ENCODE peak calls at places on chromosomes 5 and 9, in four cellular contexts. One of them, this sample, is unnamed.

GRCh38 chr9:36575411-36575882 is 2.8 kb downstream of the MELK start:
- DNase-seq in HepG2: no peak
- DNase-seq in K562: no peak
- DNase-seq in H1: no peak
- DNase-seq in this sample: no peak

GRCh38 chr5:98977723-98978122 is 48.9 kb upstream of the CHD1 start:
- DNase-seq in HepG2: no peak
- DNase-seq in K562: no peak
- DNase-seq in H1: no peak
- DNase-seq in this sample: no peak

GRCh38 chr9:37715991-37716505 is 37.6 kb upstream of the TRMT10B start:
- DNase-seq in HepG2: no peak
- DNase-seq in K562: no peak
- DNase-seq in H1: no peak
- DNase-seq in this sample: no peak

GRCh38 chr9:113798062-113799030 is 77.8 kb upstream of the ZNF618 start:
- DNase-seq in HepG2: no peak
- DNase-seq in K562: no peak
- DNase-seq in H1: peak
- DNase-seq in this sample: no peak

GRCh38 chr5:179974946-179975712 is 67.4 kb upstream of the TBC1D9B start:
- DNase-seq in HepG2: peak
- DNase-seq in K562: peak
- DNase-seq in H1: peak
- DNase-seq in this sample: peak

GRCh38 chr9:34253460-34253837 is 74.6 kb downstream of the UBAP1 start:
- DNase-seq in HepG2: no peak
- DNase-seq in K562: no peak
- DNase-seq in H1: no peak
- DNase-seq in this sample: no peak

GRCh38 chr5:39214912-39215709 is 4.3 kb downstream of the FYB1 start:
- DNase-seq in HepG2: no peak
- DNase-seq in K562: no peak
- DNase-seq in H1: no peak
- DNase-seq in this sample: no peak

GRCh38 chr5:107968998-107969397 is 298.3 kb upstream of the EFNA5 start:
- DNase-seq in HepG2: no peak
- DNase-seq in K562: no peak
- DNase-seq in H1: no peak
- DNase-seq in this sample: no peak

GRCh38 chr5:142063878-142064331 is 44.7 kb upstream of the NDFIP1 start:
- DNase-seq in HepG2: peak
- DNase-seq in K562: no peak
- DNase-seq in H1: peak
- DNase-seq in this sample: no peak

GRCh38 chr9:68947015-68947414 is 66.9 kb downstream of the PRKACG start:
- DNase-seq in HepG2: no peak
- DNase-seq in K562: no peak
- DNase-seq in H1: peak
- DNase-seq in this sample: no peak

GRCh38 chr9:17744786-17745185 is 165.9 kb downstream of the SH3GL2 start:
- DNase-seq in HepG2: no peak
- DNase-seq in K562: no peak
- DNase-seq in H1: no peak
- DNase-seq in this sample: no peak

GRCh38 chr9:97567182-97567893 is 65.8 kb downstream of the TSTD2 start:
- DNase-seq in HepG2: no peak
- DNase-seq in K562: no peak
- DNase-seq in H1: peak
- DNase-seq in this sample: no peak

GRCh38 chr9:97565262-97565661 is 63.8 kb downstream of the TMOD1 start:
- DNase-seq in HepG2: no peak
- DNase-seq in K562: no peak
- DNase-seq in H1: no peak
- DNase-seq in this sample: no peak

GRCh38 chr9:97562542-97562941 is 61.1 kb downstream of the TMOD1 start:
- DNase-seq in HepG2: no peak
- DNase-seq in K562: no peak
- DNase-seq in H1: no peak
- DNase-seq in this sample: no peak

GRCh38 chr9:97563458-97564135 is 62.1 kb downstream of the TMOD1 start:
- DNase-seq in HepG2: no peak
- DNase-seq in K562: no peak
- DNase-seq in H1: peak
- DNase-seq in this sample: no peak

GRCh38 chr9:97564291-97565175 is 63.1 kb downstream of the TMOD1 start:
- DNase-seq in HepG2: no peak
- DNase-seq in K562: no peak
- DNase-seq in H1: peak
- DNase-seq in this sample: no peak
- TF ChIP-seq TAF1 in HepG2: no peak
- TF ChIP-seq TAF1 in K562: no peak
- TF ChIP-seq TAF1 in H1: no peak
- TF ChIP-seq TAF1 in this sample: no peak

GRCh38 chr5:102911973-102912372 is 156.9 kb downstream of the PAM start:
- DNase-seq in HepG2: no peak
- DNase-seq in K562: no peak
- DNase-seq in H1: no peak
- DNase-seq in this sample: no peak
- TF ChIP-seq POLR2A in HepG2: no peak
- TF ChIP-seq POLR2A in K562: no peak
- TF ChIP-seq POLR2A in H1: no peak
- TF ChIP-seq POLR2A in this sample: no peak

GRCh38 chr5:112960316-112960715 is 16.3 kb upstream of the DCP2 start:
- DNase-seq in HepG2: no peak
- DNase-seq in K562: no peak
- DNase-seq in H1: no peak
- DNase-seq in this sample: no peak

GRCh38 chr5:112958774-112959088 is 17.9 kb upstream of the DCP2 start:
- DNase-seq in HepG2: no peak
- DNase-seq in K562: no peak
- DNase-seq in H1: no peak
- DNase-seq in this sample: no peak

GRCh38 chr5:112956606-112957005 is 20.0 kb upstream of the DCP2 start:
- DNase-seq in HepG2: no peak
- DNase-seq in K562: no peak
- DNase-seq in H1: no peak
- DNase-seq in this sample: no peak

GRCh38 chr5:112957970-112958773 is 18.4 kb upstream of the DCP2 start:
- DNase-seq in HepG2: peak
- DNase-seq in K562: peak
- DNase-seq in H1: no peak
- DNase-seq in this sample: no peak

DNA sequence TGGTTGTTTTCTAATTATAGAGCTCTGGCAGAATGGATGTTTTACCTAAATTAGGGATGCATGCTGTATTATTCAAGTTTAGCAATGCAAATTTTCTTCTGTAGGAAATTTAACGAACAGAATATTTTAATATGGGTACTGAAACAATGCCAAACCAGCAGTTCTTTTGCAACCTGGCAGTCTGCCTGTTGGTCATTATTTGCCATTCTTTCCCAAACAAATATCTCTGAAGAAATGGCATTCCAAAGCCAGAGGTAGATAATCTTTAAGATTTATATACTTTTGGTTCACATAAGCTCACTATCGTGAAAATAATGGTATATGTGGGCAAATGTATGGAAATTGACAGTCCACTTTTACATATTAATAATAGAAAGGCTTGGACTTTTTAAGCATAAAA is 19.2 kb upstream of the DCP2 start:
- DNase-seq in HepG2: no peak
- DNase-seq in K562: no peak
- DNase-seq in H1: no peak
- DNase-seq in this sample: no peak
- TF ChIP-seq POLR2AphosphoS5 in HepG2: no peak
- TF ChIP-seq POLR2AphosphoS5 in K562: no peak
- TF ChIP-seq POLR2AphosphoS5 in H1: no peak
- TF ChIP-seq POLR2AphosphoS5 in this sample: no peak

DNA sequence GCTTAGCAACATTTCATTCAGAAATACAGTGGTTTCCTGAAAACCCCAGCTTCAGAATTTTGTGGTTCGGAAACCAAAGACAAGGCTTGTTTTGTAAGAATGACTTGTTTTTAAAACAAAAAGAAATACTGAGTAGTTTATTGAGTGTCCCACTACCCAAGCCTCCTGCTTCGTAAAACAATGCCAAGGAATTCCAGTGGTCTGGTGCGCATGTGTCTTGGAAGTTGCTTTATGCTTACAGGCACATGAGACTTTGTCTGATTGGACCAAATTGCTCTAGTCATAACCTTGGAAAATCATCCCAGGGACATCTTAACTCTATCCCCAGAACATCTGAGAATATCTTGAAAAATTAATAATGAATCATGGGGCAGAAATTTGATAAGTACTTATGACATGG is 77.1 kb upstream of the FST start:
- DNase-seq in HepG2: no peak
- DNase-seq in K562: no peak
- DNase-seq in H1: no peak
- DNase-seq in this sample: no peak
- TF ChIP-seq TAF1 in HepG2: no peak
- TF ChIP-seq TAF1 in K562: no peak
- TF ChIP-seq TAF1 in H1: no peak
- TF ChIP-seq TAF1 in this sample: no peak

DNA sequence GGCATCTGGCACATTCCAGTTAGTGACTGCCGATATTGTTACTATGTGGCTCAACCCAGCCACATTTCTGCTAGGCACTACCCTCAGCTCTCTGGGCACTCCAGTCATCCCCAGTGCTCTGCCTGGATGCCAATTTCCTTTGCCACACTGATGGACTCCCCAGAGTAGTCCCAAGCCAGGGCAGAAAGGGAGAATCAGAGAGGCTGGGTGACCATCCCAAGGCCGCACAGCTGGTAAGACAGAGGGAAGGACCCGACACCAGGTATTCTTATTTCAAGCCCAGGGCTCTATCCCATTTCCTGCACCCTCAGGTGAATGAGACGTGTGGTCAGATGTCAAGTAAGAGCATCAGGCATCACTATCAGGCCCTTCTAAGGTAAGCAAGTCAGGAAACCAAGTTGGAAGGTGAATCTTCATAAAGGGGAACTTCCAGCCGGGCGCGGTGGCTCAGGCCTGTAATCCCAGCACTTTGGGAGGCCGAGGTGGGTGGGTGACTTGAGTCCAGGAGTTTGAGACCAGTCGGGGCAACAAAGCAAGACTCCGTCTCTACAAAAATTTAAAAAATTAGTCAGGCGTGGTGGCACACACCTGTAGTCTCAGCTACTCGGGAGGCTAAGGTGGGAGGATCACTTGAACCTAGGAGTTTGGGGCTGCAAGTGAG is 38.6 kb downstream of the SH3PXD2B start:
- DNase-seq in HepG2: no peak
- DNase-seq in K562: no peak
- DNase-seq in H1: no peak
- DNase-seq in this sample: no peak
- TF ChIP-seq POLR2A in HepG2: no peak
- TF ChIP-seq POLR2A in K562: no peak
- TF ChIP-seq POLR2A in H1: no peak
- TF ChIP-seq POLR2A in this sample: no peak

DNA sequence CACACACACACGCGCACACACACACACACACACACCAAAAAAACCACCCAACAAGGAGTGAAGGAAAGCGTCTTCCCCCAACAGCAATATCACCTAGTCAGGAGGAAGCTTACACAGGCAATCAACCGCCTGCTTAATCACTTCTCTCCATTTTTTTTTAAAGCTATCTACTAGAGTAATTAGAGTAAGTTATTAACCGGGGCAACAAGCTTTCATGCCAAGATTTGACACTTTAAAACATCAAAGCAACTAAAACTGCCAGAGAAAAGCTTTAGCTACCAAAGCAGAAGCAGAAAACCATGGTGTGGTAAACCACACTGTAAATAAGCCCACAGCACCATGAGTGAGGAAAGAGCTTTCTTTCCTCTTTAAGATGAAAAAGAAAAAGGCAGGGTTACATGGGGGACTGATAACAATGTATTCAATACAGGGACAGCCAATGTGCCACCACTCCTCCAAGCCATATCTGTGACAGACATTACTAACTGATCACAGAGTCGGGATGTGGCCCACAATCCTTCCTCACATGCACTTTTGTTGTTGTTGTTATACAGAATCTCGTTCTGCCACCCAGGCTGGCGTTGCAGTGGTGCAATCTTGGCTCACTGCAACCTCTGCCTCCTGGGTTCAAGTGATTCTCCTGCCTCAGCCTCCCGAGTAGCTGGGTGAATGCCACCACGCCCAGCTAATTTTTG is 282.1 kb downstream of the CRB2 start:
- DNase-seq in HepG2: no peak
- DNase-seq in K562: no peak
- DNase-seq in H1: no peak
- DNase-seq in this sample: no peak
- TF ChIP-seq POLR2AphosphoS5 in HepG2: no peak
- TF ChIP-seq POLR2AphosphoS5 in K562: no peak
- TF ChIP-seq POLR2AphosphoS5 in H1: no peak
- TF ChIP-seq POLR2AphosphoS5 in this sample: no peak

GRCh38 chr5:170538970-170539586 is 35.3 kb downstream of the KCNIP1 start:
- DNase-seq in HepG2: no peak
- DNase-seq in K562: no peak
- DNase-seq in H1: no peak
- DNase-seq in this sample: no peak
- TF ChIP-seq TAF1 in HepG2: no peak
- TF ChIP-seq TAF1 in K562: no peak
- TF ChIP-seq TAF1 in H1: no peak
- TF ChIP-seq TAF1 in this sample: no peak

DNA sequence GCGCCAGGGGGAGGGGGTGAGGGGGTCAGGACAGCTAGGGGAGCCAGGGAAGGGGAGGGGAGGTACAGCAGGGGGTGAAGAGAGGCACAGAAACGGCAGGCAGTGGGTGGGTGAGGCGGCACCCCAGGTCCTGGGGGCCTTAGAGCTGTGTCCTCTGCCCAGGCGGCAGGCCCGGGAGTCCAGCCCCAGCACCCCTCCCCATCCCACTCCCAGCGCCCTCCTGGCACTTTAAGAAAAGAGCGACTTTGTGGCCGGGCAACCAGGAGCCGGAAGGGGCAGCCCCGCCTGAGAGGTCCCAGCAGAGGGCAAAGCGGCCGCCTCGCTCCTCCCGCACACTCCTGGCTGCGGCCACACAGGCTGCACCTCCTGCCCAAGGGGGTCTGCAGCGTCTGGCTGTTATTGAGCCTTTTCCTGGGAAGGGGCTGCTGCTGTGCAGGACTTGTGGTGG is 42.6 kb downstream of the NACC2 start:
- DNase-seq in HepG2: peak
- DNase-seq in K562: no peak
- DNase-seq in H1: no peak
- DNase-seq in this sample: no peak
- TF ChIP-seq POLR2A in HepG2: no peak
- TF ChIP-seq POLR2A in K562: no peak
- TF ChIP-seq POLR2A in H1: no peak
- TF ChIP-seq POLR2A in this sample: no peak

This sample was measured in GM12892.